ENCODE peak calls at places on chromosomes 12 and 14, in six cellular contexts. M is EL, Z is lower lobe of right lung, Q is foreskin melanocyte, L is HFFc6, P is left lung. E is an unnamed sample.

GRCh38 chr14:106129274-106129673 is 602.9 kb downstream of the TMEM121 start:
- DNase-seq in Q (no peak), M (no peak), Z (no peak), P (no peak), L (no peak), E (no peak)

GRCh38 chr12:53836119-53836655 is 84.4 kb upstream of the CISTR start:
- DNase-seq in Z (no peak), Q (no peak), M (no peak), P (no peak), L (no peak), E (no peak)

GRCh38 chr12:124790650-124791400 is 72.8 kb downstream of the SCARB1 start:
- DNase-seq in P (peak), L (no peak), M (no peak), Z (no peak), Q (no peak), E (no peak)

GRCh38 chr14:30499358-30499757 is 59.6 kb upstream of the G2E3 start:
- DNase-seq in L (no peak), Z (no peak), M (no peak), P (no peak), Q (no peak), E (no peak)

GRCh38 chr12:67790660-67791059 is 142.1 kb downstream of the DYRK2 start:
- DNase-seq in P (no peak), Z (no peak), Q (no peak), L (no peak), M (peak), E (no peak)

GRCh38 chr12:115920395-115921183 is 356.9 kb downstream of the MED13L start:
- DNase-seq in P (no peak), M (peak), Q (no peak), Z (no peak), L (peak), E (no peak)

GRCh38 chr14:87830443-87831096 is 162.4 kb downstream of the GALC start:
- DNase-seq in M (no peak), Q (no peak), L (no peak), Z (no peak), P (no peak), E (no peak)

GRCh38 chr14:71236430-71236829 is 329.2 kb downstream of the PCNX1 start:
- DNase-seq in Z (no peak), Q (no peak), L (no peak), P (no peak), M (no peak), E (no peak)

GRCh38 chr12:49892084-49892731 is 11.5 kb downstream of the FAIM2 start:
- DNase-seq in L (no peak), P (peak), Z (no peak), Q (no peak), M (no peak), E (no peak)

GRCh38 chr14:94581127-94581999 is at the start of gene SERPINA5:
- DNase-seq in Z (no peak), L (no peak), P (no peak), M (peak), Q (no peak), E (no peak)

GRCh38 chr12:132908145-132909029 is 21.0 kb upstream of the CHFR start:
- DNase-seq in P (peak), L (peak), M (peak), Q (peak), Z (peak), E (peak)

GRCh38 chr12:15797818-15798217 is 8.6 kb upstream of the EPS8 start:
- DNase-seq in L (no peak), Z (no peak), P (no peak), M (no peak), Q (no peak), E (no peak)

GRCh38 chr12:68581926-68582325 is 28.8 kb upstream of the RAP1B start:
- DNase-seq in Z (no peak), L (no peak), Q (no peak), M (no peak), P (no peak), E (no peak)

GRCh38 chr12:65826513-65827171 is 2.4 kb downstream of the HMGA2 start:
- DNase-seq in M (peak), Q (peak), L (peak), Z (no peak), P (no peak), E (no peak)

GRCh38 chr12:104604070-104604994 is 147.6 kb downstream of the CHST11 start:
- DNase-seq in Q (peak), M (peak), L (peak), Z (peak), P (no peak), E (peak)

GRCh38 chr12:9345163-9345562 is 137.0 kb upstream of the PZP start:
- DNase-seq in Q (no peak), L (no peak), Z (no peak), P (no peak), M (no peak), E (no peak)

GRCh38 chr14:21714318-21714929 is 40.8 kb upstream of the OR4E1 start:
- DNase-seq in Z (no peak), L (no peak), P (no peak), Q (no peak), M (no peak), E (no peak)

GRCh38 chr12:12032771-12033588 is 37.8 kb upstream of the BCL2L14 start:
- DNase-seq in Z (peak), Q (peak), M (peak), P (peak), L (peak), E (no peak)

GRCh38 chr12:112349440-112349839 is 32.8 kb downstream of the HECTD4 start:
- DNase-seq in M (no peak), L (no peak), Z (no peak), Q (no peak), P (no peak), E (no peak)

GRCh38 chr12:130162267-130162666 is at the start of gene FZD10:
- DNase-seq in P (no peak), Z (no peak), Q (no peak), L (no peak), M (no peak), E (no peak)

GRCh38 chr14:103198429-103199140 is 75.3 kb downstream of the TNFAIP2 start:
- DNase-seq in L (peak), M (peak), Q (no peak), Z (no peak), P (no peak), E (no peak)

GRCh38 chr12:96908170-96908675 is 1.2 kb downstream of the NEDD1 start:
- DNase-seq in Q (no peak), L (no peak), P (no peak), M (no peak), Z (no peak), E (no peak)

GRCh38 chr12:121827351-121828099 is 23.7 kb downstream of the SETD1B start:
- DNase-seq in M (no peak), Z (no peak), Q (no peak), L (no peak), P (no peak), E (no peak)

GRCh38 chr12:386651-387050 is 2.5 kb downstream of the KDM5A start:
- DNase-seq in Z (no peak), L (peak), Q (no peak), P (no peak), M (peak), E (no peak)

GRCh38 chr12:57248934-57249742 is 1.8 kb downstream of the STAC3 start:
- DNase-seq in M (no peak), Q (no peak), P (no peak), L (no peak), Z (no peak), E (no peak)

GRCh38 chr12:110555509-110556406 is 27.4 kb downstream of the PPTC7 start:
- DNase-seq in Q (peak), P (no peak), M (peak), Z (no peak), L (peak), E (no peak)

GRCh38 chr12:113800201-113800600 is 165.9 kb downstream of the RBM19 start:
- DNase-seq in Z (no peak), M (no peak), P (no peak), L (no peak), Q (no peak), E (no peak)

GRCh38 chr12:27975222-27976136 is 2.9 kb upstream of the PTHLH start:
- DNase-seq in P (peak), L (peak), M (peak), Q (no peak), Z (no peak), E (no peak)

GRCh38 chr12:84704851-84705250 is 207.7 kb downstream of the SLC6A15 start:
- DNase-seq in Q (no peak), Z (no peak), P (no peak), L (no peak), M (no peak), E (no peak)

GRCh38 chr12:88723219-88723618 is 142.9 kb upstream of the KITLG start:
- DNase-seq in P (no peak), M (peak), Q (no peak), Z (no peak), L (no peak), E (no peak)

GRCh38 chr14:75554482-75554881 is 23.9 kb upstream of the FLVCR2 start:
- DNase-seq in Z (no peak), P (no peak), M (peak), L (no peak), Q (no peak), E (no peak)

GRCh38 chr14:74257078-74257987 is 18.1 kb downstream of the VSX2 start:
- DNase-seq in Z (peak), L (no peak), P (peak), M (peak), Q (no peak), E (no peak)

E was measured in CD14-positive monocyte.